ENCODE peak calls at places on chromosomes 3 and 15, in nine cellular contexts. Q, T, X, U, D, G, H, N and Z are unnamed samples.
A peak's percentile ranks its signal among the peaks of the same experiment; 100 is the strongest.

GRCh38 chr3:11240496-11240895 is 31.7 kb upstream of the ATG7 start:
- DNase-seq in Q (no peak), T (no peak), X (no peak), U (no peak), D (no peak), G (no peak), H (no peak), N (no peak), Z (no peak)

GRCh38 chr3:12660196-12660595 is 3.7 kb downstream of the RAF1 start:
- DNase-seq in Q (no peak), T (no peak), X (no peak), U (no peak), D (no peak), G (no peak), H (no peak), N (no peak), Z (no peak)

GRCh38 chr3:187714404-187714979 is 12.1 kb upstream of the RTP2 start:
- DNase-seq in Q (peak; percentile 81), T (no peak), X (peak; percentile 74), U (no peak), D (peak; percentile 73), G (peak; percentile 53), H (peak; percentile 76), N (no peak), Z (no peak)

GRCh38 chr15:87841426-87841998 is 415.0 kb downstream of the NTRK3 start:
- DNase-seq in Q (no peak), T (peak; percentile 33), X (no peak), U (no peak), D (no peak), G (no peak), H (no peak), N (no peak), Z (no peak)

GRCh38 chr3:159158213-159158612 is 356.4 kb downstream of the MFSD1 start:
- DNase-seq in Q (no peak), T (no peak), X (no peak), U (no peak), D (no peak), G (no peak), H (no peak), N (no peak), Z (no peak)

GRCh38 chr3:16511561-16512434 is 1.7 kb downstream of the RFTN1 start:
- DNase-seq in Q (peak; percentile 56), T (peak; percentile 72), X (peak; percentile 91), U (peak; percentile 63), D (peak; percentile 53), G (peak; percentile 90), H (peak; percentile 82), N (peak; percentile 57), Z (no peak)

GRCh38 chr3:196399485-196399945 is 32.7 kb downstream of the UBXN7 start:
- DNase-seq in Q (no peak), T (no peak), X (no peak), U (no peak), D (no peak), G (no peak), H (no peak), N (no peak), Z (no peak)

GRCh38 chr3:149808209-149808829 is 4.7 kb upstream of the RNF13 start:
- DNase-seq in Q (peak; percentile 73), T (peak; percentile 76), X (peak; percentile 82), U (peak; percentile 57), D (peak; percentile 75), G (peak; percentile 18), H (peak; percentile 82), N (peak; percentile 19), Z (peak; percentile 54)

GRCh38 chr15:71802770-71803169 is 7.6 kb upstream of the NR2E3 start:
- DNase-seq in Q (no peak), T (no peak), X (no peak), U (no peak), D (no peak), G (no peak), H (no peak), N (no peak), Z (peak; percentile 41)

GRCh38 chr3:31288641-31289100 is 244.1 kb upstream of the STT3B start:
- DNase-seq in Q (peak; percentile 37), T (no peak), X (peak; percentile 55), U (no peak), D (no peak), G (no peak), H (no peak), N (no peak), Z (no peak)

GRCh38 chr3:38404286-38404685 is 49.4 kb upstream of the ACVR2B start:
- DNase-seq in Q (no peak), T (peak; percentile 58), X (peak; percentile 84), U (peak; percentile 56), D (no peak), G (no peak), H (peak; percentile 1), N (no peak), Z (no peak)

GRCh38 chr3:12300137-12300536 is 11.3 kb downstream of the PPARG start:
- DNase-seq in Q (no peak), T (no peak), X (no peak), U (no peak), D (no peak), G (no peak), H (no peak), N (no peak), Z (no peak)

GRCh38 chr15:57665939-57666338 is 40.6 kb upstream of the POLR2M start:
- DNase-seq in Q (no peak), T (no peak), X (no peak), U (no peak), D (no peak), G (no peak), H (no peak), N (no peak), Z (no peak)

GRCh38 chr3:175346573-175347356 is 487.6 kb downstream of the NAALADL2 start:
- DNase-seq in Q (peak; percentile 65), T (peak; percentile 72), X (peak; percentile 96), U (peak; percentile 17), D (peak; percentile 64), G (no peak), H (peak; percentile 75), N (peak; percentile 18), Z (peak; percentile 19)

GRCh38 chr3:43345877-43346276 is 59.5 kb downstream of the SNRK start:
- DNase-seq in Q (no peak), T (no peak), X (no peak), U (no peak), D (no peak), G (no peak), H (no peak), N (no peak), Z (no peak)

GRCh38 chr3:151452346-151452745 is 8.5 kb downstream of the IGSF10 start:
- DNase-seq in Q (no peak), T (no peak), X (no peak), U (no peak), D (no peak), G (no peak), H (no peak), N (no peak), Z (no peak)

GRCh38 chr3:144369151-144369879 is 397.7 kb downstream of the DIPK2A start:
- DNase-seq in Q (no peak), T (no peak), X (no peak), U (no peak), D (no peak), G (no peak), H (no peak), N (no peak), Z (no peak)

GRCh38 chr3:90091557-90091956 is 984.1 kb downstream of the EPHA3 start:
- DNase-seq in Q (no peak), T (no peak), X (peak; percentile 87), U (no peak), D (no peak), G (no peak), H (peak; percentile 1), N (no peak), Z (no peak)

GRCh38 chr3:149790698-149791097 is 1.7 kb downstream of the ANKUB1 start:
- DNase-seq in Q (no peak), T (no peak), X (no peak), U (no peak), D (no peak), G (no peak), H (no peak), N (no peak), Z (no peak)

GRCh38 chr15:29570121-29570930 is 251.9 kb downstream of the TJP1 start:
- DNase-seq in Q (no peak), T (peak; percentile 60), X (no peak), U (no peak), D (no peak), G (no peak), H (peak; percentile 43), N (no peak), Z (peak; percentile 74)
- H3K27me3 ChIP-seq in Q (no peaks in the 10 kb centered on the region), T (no peaks in the 10 kb centered on the region), X (peaks cover 33% of the 10 kb centered on the region), U (peaks cover 12% of the 10 kb centered on the region), D (no peaks in the 10 kb centered on the region), G (no peaks in the 10 kb centered on the region), H (no peaks in the 10 kb centered on the region), N (no peaks in the 10 kb centered on the region), Z (no peaks in the 10 kb centered on the region)

DNA sequence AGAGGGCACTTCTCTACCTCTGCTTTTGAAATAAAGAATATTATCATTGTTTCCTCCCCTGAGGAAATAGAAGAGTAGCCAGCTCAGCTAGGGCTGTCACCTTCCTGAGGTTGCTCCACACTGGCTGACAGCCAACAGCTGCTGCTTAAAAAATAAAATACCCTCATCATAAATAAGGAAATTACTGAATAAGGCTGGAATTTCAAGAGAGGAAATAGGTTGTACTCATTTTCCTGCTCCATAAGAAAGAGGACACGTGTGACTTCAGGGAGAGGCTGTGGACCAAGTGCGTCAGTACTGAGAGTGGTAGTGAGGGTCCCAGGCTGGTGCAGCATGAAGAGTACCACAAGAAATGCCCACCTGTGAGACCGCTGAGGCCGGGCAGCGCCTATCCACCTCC is 8.1 kb upstream of the C2CD4B start:
- DNase-seq in Q (no peak), T (no peak), X (no peak), U (peak; percentile 21), D (no peak), G (no peak), H (peak; percentile 35), N (no peak), Z (no peak)
- H3K27ac ChIP-seq in Q (peak overlapping the region; percentile 20), T (peak overlapping the region; percentile 36), X (no peak overlapping the region), U (peak overlapping the region; percentile 79), D (peak overlapping the region; percentile 38), G (no peak overlapping the region), H (no peak overlapping the region), N (no peak overlapping the region), Z (no peak overlapping the region)

DNA sequence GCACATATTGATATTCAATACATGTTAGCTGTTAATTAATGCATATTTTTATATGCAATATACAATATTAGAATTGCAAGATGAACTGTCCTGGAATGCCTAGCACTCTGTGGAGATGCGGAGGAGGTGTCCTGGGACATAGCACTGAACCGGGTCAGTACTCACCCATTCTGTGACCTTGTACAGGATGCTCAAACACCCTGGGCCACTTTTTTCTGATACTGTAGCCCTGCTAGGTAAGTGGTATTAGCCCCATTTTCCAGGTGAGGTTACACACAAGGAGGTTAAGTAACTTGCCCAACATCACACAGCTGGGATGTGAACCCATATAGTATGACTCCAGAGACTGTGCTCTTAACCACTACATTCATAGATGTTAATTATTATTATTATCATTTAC is 1.7 kb upstream of the MAGEF1 start:
- DNase-seq in Q (no peak), T (no peak), X (no peak), U (no peak), D (no peak), G (no peak), H (no peak), N (no peak), Z (no peak)
- H3K4me1 ChIP-seq in Q (peaks cover 25% of the 10 kb centered on the region), T (peaks cover 6% of the 10 kb centered on the region), X (peaks cover 16% of the 10 kb centered on the region), U (peaks cover 33% of the 10 kb centered on the region), D (peaks cover 10% of the 10 kb centered on the region), G (peaks cover 11% of the 10 kb centered on the region), H (peaks cover 23% of the 10 kb centered on the region), N (peaks cover 3% of the 10 kb centered on the region), Z (peaks cover 17% of the 10 kb centered on the region)

DNA sequence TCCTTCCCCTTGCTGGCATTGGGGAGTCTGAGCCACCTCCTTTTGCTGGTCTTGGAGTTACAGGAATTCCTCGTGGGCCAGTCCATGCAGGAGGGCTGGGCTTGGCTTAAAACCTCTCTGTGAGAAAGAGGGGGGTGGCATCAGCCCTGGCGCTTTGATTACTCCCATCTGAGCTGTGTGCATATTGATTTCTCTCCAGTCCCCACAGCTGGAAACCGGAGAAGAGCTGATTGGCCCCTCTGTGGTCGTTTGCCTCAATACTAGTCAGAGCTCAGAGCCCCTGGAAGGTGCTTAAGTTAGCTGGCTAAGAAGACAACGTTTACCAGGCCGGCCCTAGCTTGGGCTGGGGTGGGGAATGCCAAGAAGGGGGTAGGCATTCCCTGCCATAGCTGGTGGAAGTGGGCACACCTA is 4.0 kb upstream of the RASGRF1 start:
- DNase-seq in Q (no peak), T (no peak), X (no peak), U (no peak), D (no peak), G (no peak), H (no peak), N (no peak), Z (no peak)
- H3K27me3 ChIP-seq in Q (peaks cover 26% of the 10 kb centered on the region), T (peaks cover 3% of the 10 kb centered on the region), X (peaks cover 9% of the 10 kb centered on the region), U (peaks cover 4% of the 10 kb centered on the region), D (peaks cover 19% of the 10 kb centered on the region), G (peaks cover 9% of the 10 kb centered on the region), H (peaks cover 12% of the 10 kb centered on the region), N (peaks cover 8% of the 10 kb centered on the region), Z (no peaks in the 10 kb centered on the region)